ENCODE peak calls at places on chromosomes 13 and 19, in five cellular contexts. D is mesendoderm; Z is pancreas; O is gastrocnemius medialis; G is CD8-positive, alpha-beta memory T cell. T is an unnamed sample.
A peak's percentile ranks its signal among the peaks of the same experiment; 100 is the strongest.

GRCh38 chr13:29733069-29733700 is 117.2 kb downstream of the UBL3 start:
- DNase-seq in G (no peak), D (peak; percentile 47), Z (no peak), O (no peak), T (no peak)

GRCh38 chr19:43522929-43523328 is 4.1 kb downstream of the ETHE1 start:
- DNase-seq in D (no peak), Z (no peak), O (no peak), G (no peak), T (no peak)

GRCh38 chr19:43525836-43526771 is 897 bp downstream of the ETHE1 start:
- DNase-seq in O (no peak), Z (peak; percentile 64), G (no peak), D (peak; percentile 13), T (peak; percentile 74)

GRCh38 chr13:24348797-24349515 is 39.6 kb downstream of the C1QTNF9 start:
- DNase-seq in D (no peak), Z (no peak), O (no peak), G (no peak), T (no peak)

GRCh38 chr19:4705413-4706131 is 18.1 kb downstream of the DPP9 start:
- DNase-seq in G (no peak), D (no peak), Z (no peak), O (no peak), T (no peak)

GRCh38 chr13:28560612-28561011 is 65.7 kb upstream of the FLT1 start:
- DNase-seq in Z (no peak), G (no peak), D (no peak), O (no peak), T (no peak)

GRCh38 chr13:45341799-45342584 is 1.0 kb upstream of the TPT1 start:
- DNase-seq in Z (no peak), G (no peak), O (peak; percentile 70), D (no peak), T (peak; percentile 86)

GRCh38 chr13:114230575-114230974 is 4.1 kb upstream of the CDC16 start:
- DNase-seq in D (no peak), G (no peak), Z (no peak), O (no peak), T (no peak)

GRCh38 chr19:49954092-49954825 is 6.7 kb downstream of the SIGLEC11 start:
- DNase-seq in O (no peak), Z (no peak), G (no peak), D (no peak), T (no peak)

GRCh38 chr19:19366691-19367396 is 38.6 kb upstream of the GATAD2A start:
- DNase-seq in O (peak; percentile 70), D (peak; percentile 94), G (peak; percentile 48), Z (peak; percentile 87), T (peak; percentile 80)

GRCh38 chr19:52963229-52963760 is 614 bp upstream of the ZNF816 start:
- DNase-seq in O (no peak), Z (peak; percentile 61), G (no peak), D (no peak), T (no peak)

GRCh38 chr13:90177519-90177918 is 1170.0 kb upstream of the MIR17HG start:
- DNase-seq in G (no peak), O (no peak), D (no peak), Z (no peak), T (no peak)

GRCh38 chr19:45995715-45996385 is 583 bp downstream of the CCDC61 start:
- DNase-seq in D (no peak), G (no peak), Z (no peak), O (no peak), T (no peak)

GRCh38 chr19:17687857-17688784 is at the start of gene UNC13A:
- DNase-seq in Z (peak; percentile 84), G (peak; percentile 33), D (peak; percentile 83), O (no peak), T (no peak)

GRCh38 chr19:41997121-41997850 is 3.3 kb upstream of the ATP1A3 start:
- DNase-seq in Z (peak; percentile 85), G (peak; percentile 17), O (no peak), D (peak; percentile 76), T (no peak)

GRCh38 chr13:98576215-98576945 is 527 bp downstream of the STK24 start:
- DNase-seq in G (peak; percentile 27), D (peak; percentile 46), Z (peak; percentile 82), O (peak; percentile 49), T (peak; percentile 80)

GRCh38 chr19:18489627-18490184 is 32.2 kb downstream of the ELL start:
- DNase-seq in O (no peak), D (no peak), G (no peak), Z (no peak), T (no peak)

GRCh38 chr19:2050349-2050990 is 574 bp downstream of the MKNK2 start:
- DNase-seq in Z (no peak), D (no peak), G (no peak), O (peak; percentile 17), T (no peak)

GRCh38 chr13:61695147-61695546 is 279.5 kb upstream of the PCDH20 start:
- DNase-seq in D (no peak), O (no peak), G (no peak), Z (no peak), T (no peak)

GRCh38 chr19:57583521-57584416 is at the start of gene ZIK1:
- DNase-seq in Z (peak; percentile 74), D (peak; percentile 99), O (peak; percentile 85), G (peak; percentile 75), T (peak; percentile 91)

GRCh38 chr13:80237646-80238045 is 103.3 kb downstream of the SPRY2 start:
- DNase-seq in D (no peak), G (no peak), Z (no peak), O (no peak), T (no peak)

GRCh38 chr13:48163066-48163465 is 68.2 kb upstream of the MED4 start:
- DNase-seq in G (no peak), D (no peak), O (no peak), Z (no peak), T (no peak)
- H3K27ac ChIP-seq in G (no peak overlapping the region), D (no peak overlapping the region), O (peak overlapping the region; percentile 73), Z (no peak overlapping the region), T (no peak overlapping the region)

GRCh38 chr19:510606-511100 is 3.4 kb downstream of the TPGS1 start:
- DNase-seq in O (peak; percentile 56), G (peak; percentile 89), Z (peak; percentile 84), D (peak; percentile 97), T (peak; percentile 46)
- H3K4me3 ChIP-seq in O (no peak overlapping the region), G (peak overlapping the region; percentile 84), Z (no peak overlapping the region), D (no peak overlapping the region), T (no peak overlapping the region)

GRCh38 chr13:77042566-77043177 is 15.7 kb upstream of the FBXL3 start:
- DNase-seq in D (no peak), O (no peak), Z (no peak), G (no peak), T (no peak)
- H3K27ac ChIP-seq in D (no peak overlapping the region), O (no peak overlapping the region), Z (no peak overlapping the region), G (no peak overlapping the region), T (no peak overlapping the region)

GRCh38 chr19:12871681-12872080 is 9.6 kb downstream of the DNASE2 start:
- DNase-seq in D (no peak), O (no peak), Z (no peak), G (no peak), T (no peak)

GRCh38 chr19:12872255-12872654 is 9.0 kb downstream of the DNASE2 start:
- DNase-seq in O (no peak), D (peak; percentile 35), G (no peak), Z (no peak), T (no peak)

GRCh38 chr19:12873891-12874745 is 7.1 kb downstream of the DNASE2 start:
- DNase-seq in G (no peak), Z (no peak), D (no peak), O (no peak), T (no peak)

GRCh38 chr19:12875086-12875485 is 6.2 kb downstream of the DNASE2 start:
- DNase-seq in G (no peak), D (no peak), Z (no peak), O (no peak), T (no peak)

GRCh38 chr19:12872941-12873890 is 8.0 kb downstream of the DNASE2 start:
- DNase-seq in G (peak; percentile 29), Z (no peak), O (peak; percentile 76), D (peak; percentile 66), T (peak; percentile 78)
- H3K4me3 ChIP-seq in G (no peak overlapping the region), Z (no peak overlapping the region), O (no peak overlapping the region), D (no peak overlapping the region), T (no peak overlapping the region)

GRCh38 chr19:47511128-47511517 is 3.7 kb downstream of the NAPA start:
- DNase-seq in D (no peak), O (peak; percentile 65), G (no peak), Z (no peak), T (no peak)

GRCh38 chr19:47510516-47511127 is 4.2 kb downstream of the NAPA start:
- DNase-seq in G (no peak), Z (peak; percentile 44), O (no peak), D (no peak), T (no peak)

GRCh38 chr19:47509170-47509847 is 5.6 kb downstream of the NAPA start:
- DNase-seq in Z (no peak), G (no peak), D (no peak), O (peak; percentile 61), T (no peak)

GRCh38 chr19:47508721-47509120 is 6.1 kb downstream of the NAPA start:
- DNase-seq in D (no peak), G (no peak), O (no peak), Z (no peak), T (no peak)

GRCh38 chr19:47509973-47510372 is 4.9 kb downstream of the NAPA start:
- DNase-seq in O (peak; percentile 76), G (no peak), Z (no peak), D (no peak), T (peak; percentile 92)
- H3K27ac ChIP-seq in O (peak overlapping the region; percentile 100), G (no peak overlapping the region), Z (peak overlapping the region; percentile 28), D (no peak overlapping the region), T (peak overlapping the region; percentile 97)

GRCh38 chr13:109126973-109127615 is 497.7 kb downstream of the MYO16 start:
- DNase-seq in O (no peak), Z (no peak), G (no peak), D (no peak), T (no peak)

GRCh38 chr13:109136873-109137272 is 507.5 kb downstream of the MYO16 start:
- DNase-seq in D (no peak), Z (no peak), G (no peak), O (no peak), T (no peak)

GRCh38 chr13:109135018-109135417 is 505.6 kb downstream of the MYO16 start:
- DNase-seq in O (no peak), Z (no peak), G (no peak), D (peak; percentile 45), T (no peak)

GRCh38 chr13:109130093-109130835 is 500.9 kb downstream of the MYO16 start:
- DNase-seq in O (no peak), Z (no peak), D (peak; percentile 69), G (no peak), T (no peak)

DNA sequence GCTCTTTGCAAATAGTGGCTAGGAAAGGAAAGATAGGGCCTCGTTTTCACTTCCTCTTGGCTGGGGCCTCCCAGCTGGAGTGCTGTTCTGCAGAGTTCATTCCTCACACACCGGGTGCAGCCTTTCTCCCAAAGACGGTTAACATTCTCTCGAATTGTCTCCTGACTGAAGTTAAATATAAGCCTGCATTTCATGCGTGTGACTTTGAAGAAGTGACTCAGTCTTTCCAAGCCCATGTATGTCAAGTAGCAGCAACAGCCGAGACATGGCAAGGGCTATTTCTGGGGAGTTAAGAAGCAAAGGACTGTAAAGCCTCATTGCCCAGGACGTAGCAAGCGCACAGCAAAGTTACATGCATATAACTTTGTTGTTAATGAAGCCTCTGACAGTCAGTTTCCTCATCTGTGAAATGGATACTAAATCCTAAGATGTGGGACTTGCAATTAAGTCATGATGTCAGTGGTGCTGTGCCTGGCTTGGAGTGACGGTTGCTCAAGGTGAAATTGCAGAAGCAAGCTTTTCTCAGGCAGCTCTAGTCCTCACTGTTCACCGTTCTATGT is 502.4 kb downstream of the MYO16 start:
- DNase-seq in G (no peak), O (no peak), D (peak; percentile 62), Z (no peak), T (no peak)
- H3K4me3 ChIP-seq in G (no peak overlapping the region), O (no peak overlapping the region), D (no peak overlapping the region), Z (no peak overlapping the region), T (no peak overlapping the region)

T was measured in tibial artery.